ENCODE peak calls at places on chromosomes 4 and X, in five cellular contexts. N, P, W, Z and L are unnamed samples.

GRCh38 chr4:37780444-37781133 is 45.9 kb upstream of the PGM2 start:
- DNase-seq in N (peak; percentile 58), Z (no peak), W (no peak), P (peak; percentile 43), L (no peak)

GRCh38 chr4:158139086-158139485 is 33.7 kb downstream of the GASK1B start:
- DNase-seq in Z (no peak), P (peak; percentile 20), W (no peak), N (no peak), L (no peak)

GRCh38 chrX:46588263-46588662 is 14.7 kb downstream of the CHST7 start:
- DNase-seq in W (no peak), N (peak; percentile 86), Z (peak; percentile 74), P (no peak), L (no peak)

GRCh38 chrX:24728530-24728929 is 34.8 kb downstream of the POLA1 start:
- DNase-seq in Z (no peak), W (no peak), N (no peak), P (no peak), L (no peak)

GRCh38 chrX:21943460-21944135 is 3.1 kb downstream of the SMS start:
- DNase-seq in N (peak; percentile 67), Z (no peak), P (no peak), W (no peak), L (no peak)

GRCh38 chr4:156476359-156476758 is 495.2 kb downstream of the PDGFC start:
- DNase-seq in N (peak; percentile 87), W (no peak), Z (no peak), P (peak; percentile 12), L (no peak)

GRCh38 chr4:168496834-168497233 is at the start of gene PALLD:
- DNase-seq in W (no peak), Z (no peak), N (peak; percentile 26), P (peak; percentile 7), L (no peak)

GRCh38 chrX:19799319-19800182 is 87.8 kb downstream of the SH3KBP1 start:
- DNase-seq in P (no peak), N (peak; percentile 43), W (no peak), Z (no peak), L (no peak)

GRCh38 chr4:182554736-182555135 is 311.5 kb downstream of the TENM3 start:
- DNase-seq in Z (no peak), P (no peak), W (no peak), N (peak; percentile 13), L (no peak)

GRCh38 chr4:108743021-108743420 is 19.8 kb downstream of the ETNPPL start:
- DNase-seq in N (no peak), P (no peak), Z (no peak), W (no peak), L (no peak)

GRCh38 chr4:3679851-3680311 is 86.3 kb upstream of the ADRA2C start:
- DNase-seq in Z (peak; percentile 54), P (no peak), N (no peak), W (no peak), L (peak; percentile 93)

GRCh38 chr4:57148177-57148576 is 38.0 kb upstream of the IGFBP7 start:
- DNase-seq in W (no peak), N (no peak), P (no peak), Z (no peak), L (no peak)

GRCh38 chrX:7926914-7927258 is 327 bp downstream of the PNPLA4 start:
- DNase-seq in W (no peak), Z (no peak), N (no peak), P (no peak), L (no peak)

GRCh38 chr4:152943673-152944072 is 7.5 kb downstream of the FHDC1 start:
- DNase-seq in N (peak; percentile 30), Z (no peak), W (no peak), P (peak; percentile 27), L (no peak)

GRCh38 chr4:112511294-112512118 is 4.5 kb downstream of the NEUROG2 start:
- DNase-seq in Z (no peak), W (no peak), P (no peak), N (no peak), L (no peak)

GRCh38 chr4:47349323-47349722 is 114.2 kb downstream of the COMMD8 start:
- DNase-seq in N (no peak), P (no peak), W (no peak), Z (no peak), L (no peak)

GRCh38 chr4:112515278-112516075 is 503 bp downstream of the NEUROG2 start:
- DNase-seq in P (peak; percentile 46), W (peak; percentile 83), Z (no peak), N (peak; percentile 40), L (no peak)

GRCh38 chrX:13647709-13648212 is 5.2 kb upstream of the TCEANC start:
- DNase-seq in N (peak; percentile 74), Z (peak; percentile 73), W (no peak), P (peak; percentile 77), L (no peak)

GRCh38 chrX:20267924-20268701 is 1.4 kb upstream of the RPS6KA3 start:
- DNase-seq in P (peak; percentile 49), N (peak; percentile 63), W (peak; percentile 90), Z (peak; percentile 86), L (peak; percentile 77)

GRCh38 chr4:40990899-40991265 is 223.5 kb downstream of the APBB2 start:
- DNase-seq in Z (no peak), N (no peak), W (no peak), P (no peak), L (no peak)

GRCh38 chr4:152515678-152516077 is 20.2 kb downstream of the FBXW7 start:
- DNase-seq in P (no peak), W (no peak), N (peak; percentile 59), Z (no peak), L (no peak)

GRCh38 chrX:41333744-41333993 is 293 bp upstream of the DDX3X start:
- DNase-seq in Z (peak; percentile 94), P (peak; percentile 81), W (no peak), N (peak; percentile 88), L (no peak)

GRCh38 chr4:70996014-70996353 is 2.5 kb downstream of the DCK start:
- DNase-seq in P (no peak), W (no peak), Z (no peak), N (no peak), L (no peak)

GRCh38 chrX:96906741-96907140 is 23.0 kb downstream of the RPA4 start:
- DNase-seq in W (no peak), P (no peak), Z (no peak), N (peak; percentile 39), L (no peak)

GRCh38 chrX:154051210-154051810 is 31.6 kb upstream of the IRAK1 start:
- DNase-seq in Z (peak; percentile 83), P (peak; percentile 78), W (peak; percentile 94), N (peak; percentile 73), L (no peak)

GRCh38 chr4:8188743-8189550 is 10.1 kb upstream of the SH3TC1 start:
- DNase-seq in Z (no peak), N (peak; percentile 71), W (peak; percentile 93), P (no peak), L (no peak)

GRCh38 chr4:183140911-183141320 is 41.9 kb downstream of the WWC2 start:
- DNase-seq in N (peak; percentile 60), W (no peak), P (no peak), Z (no peak), L (no peak)

GRCh38 chr4:157818946-157819692 is 353.7 kb downstream of the GASK1B start:
- DNase-seq in N (no peak), P (no peak), Z (no peak), W (no peak), L (peak; percentile 91)

GRCh38 chr4:4417886-4418285 is 31.0 kb downstream of the NSG1 start:
- DNase-seq in W (peak; percentile 64), P (no peak), Z (peak; percentile 59), N (no peak), L (peak; percentile 57)

GRCh38 chr4:39712819-39713607 is 15.1 kb downstream of the UBE2K start:
- DNase-seq in N (peak; percentile 26), W (no peak), P (no peak), Z (no peak), L (no peak)

GRCh38 chrX:140712413-140713173 is 3.0 kb downstream of the LINC00632 start:
- DNase-seq in W (peak; percentile 86), P (peak; percentile 86), N (peak; percentile 79), Z (peak; percentile 67), L (no peak)

GRCh38 chrX:128975716-128976115 is 547.6 kb downstream of the SMARCA1 start:
- DNase-seq in N (peak; percentile 0), P (peak; percentile 56), W (no peak), Z (no peak), L (no peak)

GRCh38 chrX:115960440-115961084 is 210.0 kb upstream of the AGTR2 start:
- DNase-seq in P (peak; percentile 46), Z (no peak), W (no peak), N (no peak), L (no peak)

GRCh38 chr4:168585168-168586091 is 88.6 kb downstream of the PALLD start:
- DNase-seq in P (peak; percentile 88), Z (peak; percentile 93), N (peak; percentile 90), W (peak; percentile 94), L (no peak)

GRCh38 chrX:43973249-43973672 is at the start of gene NDP:
- DNase-seq in N (no peak), P (peak; percentile 36), W (no peak), Z (no peak), L (no peak)

DNA sequence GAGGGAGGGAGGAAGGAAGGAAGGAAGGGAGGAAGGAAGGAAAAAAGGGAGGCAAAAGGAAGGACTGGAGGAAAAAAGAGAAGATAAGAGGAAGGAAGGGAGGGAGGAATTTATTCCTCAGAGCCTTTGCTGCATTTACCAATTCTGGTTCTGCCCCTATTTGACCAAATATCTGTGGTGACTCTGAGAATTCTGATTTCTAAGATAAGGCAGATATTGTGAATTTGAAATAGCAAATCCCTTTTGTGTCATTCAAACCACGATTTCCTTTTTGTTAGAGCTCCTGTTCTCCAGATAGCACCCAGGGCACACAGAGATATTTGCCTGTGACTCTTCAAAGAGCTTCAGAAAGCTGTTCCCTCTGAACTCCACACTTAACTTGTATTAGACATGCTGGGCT is 272.3 kb downstream of the DHRSX start:
- DNase-seq in W (no peak), Z (no peak), N (no peak), P (no peak), L (no peak)
- TF ChIP-seq CTCF in W (no peak), Z (no peak), N (no peak), P (no peak), L (no peak)

GRCh38 chrX:9882669-9883446 is 84.3 kb upstream of the CLDN34 start:
- DNase-seq in P (peak; percentile 37), N (peak; percentile 80), W (no peak), Z (no peak), L (no peak)
- TF ChIP-seq CTCF in P (peak; percentile 19), N (peak; percentile 26), W (no peak), Z (no peak), L (peak; percentile 31)

GRCh38 chr4:169799260-169799659 is 41.5 kb upstream of the HPF1 start:
- DNase-seq in N (no peak), Z (no peak), W (no peak), P (no peak), L (no peak)

GRCh38 chr4:169800541-169800940 is 42.8 kb upstream of the HPF1 start:
- DNase-seq in N (no peak), P (no peak), W (no peak), Z (no peak), L (no peak)

GRCh38 chr4:169791064-169791463 is 33.3 kb upstream of the HPF1 start:
- DNase-seq in Z (no peak), N (no peak), W (no peak), P (no peak), L (no peak)

GRCh38 chr4:169791527-169792156 is 33.9 kb upstream of the HPF1 start:
- DNase-seq in W (no peak), Z (no peak), P (peak; percentile 78), N (peak; percentile 70), L (no peak)

GRCh38 chr4:169795585-169795984 is 37.8 kb upstream of the HPF1 start:
- DNase-seq in P (no peak), N (no peak), Z (no peak), W (no peak), L (no peak)
- TF ChIP-seq CTCF in P (no peak), N (no peak), Z (no peak), W (no peak), L (no peak)

GRCh38 chr4:82901129-82901718 is 689 bp downstream of the THAP9 start:
- DNase-seq in P (no peak), N (no peak), W (no peak), Z (no peak), L (no peak)
- TF ChIP-seq CTCF in P (no peak), N (no peak), W (no peak), Z (no peak), L (peak; percentile 7)